ENCODE peak calls at places on chromosomes 5 and 9, in four cellular contexts. D is esophagus squamous epithelium; P is lung; K is CD4-positive, alpha-beta T cell. E is an unnamed sample.

GRCh38 chr9:6106576-6107339 is 91.3 kb upstream of the RANBP6 start:
- DNase-seq in D (no peak), P (no peak), K (no peak), E (no peak)

GRCh38 chr5:133050500-133050899 is 1.3 kb upstream of the HSPA4 start:
- DNase-seq in D (no peak), P (no peak), K (no peak), E (no peak)

GRCh38 chr5:59840200-59840601 is 53.3 kb downstream of the PDE4D start:
- DNase-seq in D (no peak), P (no peak), K (no peak), E (no peak)

GRCh38 chr5:149456597-149457392 is 77.7 kb upstream of the IL17B start:
- DNase-seq in D (no peak), P (no peak), K (no peak), E (no peak)

GRCh38 chr9:110590816-110591215 is 11.3 kb upstream of the SVEP1 start:
- DNase-seq in D (no peak), P (no peak), K (no peak), E (no peak)

GRCh38 chr9:70573308-70573707 is 158.9 kb upstream of the KLF9 start:
- DNase-seq in D (no peak), P (no peak), K (no peak), E (no peak)

GRCh38 chr5:377326-377981 is 55.9 kb downstream of the AHRR start:
- DNase-seq in D (no peak), P (no peak), K (no peak), E (no peak)

GRCh38 chr5:89769975-89770374 is 639.6 kb downstream of the CETN3 start:
- DNase-seq in D (no peak), P (no peak), K (no peak), E (no peak)

GRCh38 chr5:44046581-44047327 is 342.5 kb downstream of the FGF10 start:
- DNase-seq in D (no peak), P (no peak), K (no peak), E (no peak)

GRCh38 chr9:124858330-124859046 is 3.3 kb downstream of the RPL35 start:
- DNase-seq in D (no peak), P (no peak), K (no peak), E (no peak)

GRCh38 chr9:124859803-124860581 is 1.8 kb downstream of the RPL35 start:
- DNase-seq in D (no peak), P (no peak), K (no peak), E (no peak)

GRCh38 chr9:124860582-124861341 is 995 bp downstream of the RPL35 start:
- DNase-seq in D (no peak), P (no peak), K (no peak), E (no peak)

GRCh38 chr9:124861342-124862229 is at the start of the genes ARPC5L and RPL35:
- DNase-seq in D (peak; percentile 82), P (peak; percentile 95), K (peak; percentile 92), E (peak; percentile 89)

GRCh38 chr9:124863371-124863831 is 1.5 kb downstream of the ARPC5L start:
- DNase-seq in D (no peak), P (peak; percentile 61), K (no peak), E (no peak)
- H3K27ac ChIP-seq in D (peak overlapping the region; percentile 93), P (peak overlapping the region; percentile 80), K (no peak overlapping the region), E (no peak overlapping the region)

GRCh38 chr5:95644351-95645042 is 2.1 kb upstream of the RFESD start:
- DNase-seq in D (no peak), P (peak; percentile 54), K (peak; percentile 12), E (no peak)
- H3K27ac ChIP-seq in D (no peak overlapping the region), P (no peak overlapping the region), K (no peak overlapping the region), E (no peak overlapping the region)

GRCh38 chr9:105006514-105006913 is 78.6 kb upstream of the ABCA1 start:
- DNase-seq in D (no peak), P (no peak), K (no peak), E (no peak)

GRCh38 chr9:105004466-105005090 is 76.6 kb upstream of the ABCA1 start:
- DNase-seq in D (no peak), P (no peak), K (no peak), E (no peak)

DNA sequence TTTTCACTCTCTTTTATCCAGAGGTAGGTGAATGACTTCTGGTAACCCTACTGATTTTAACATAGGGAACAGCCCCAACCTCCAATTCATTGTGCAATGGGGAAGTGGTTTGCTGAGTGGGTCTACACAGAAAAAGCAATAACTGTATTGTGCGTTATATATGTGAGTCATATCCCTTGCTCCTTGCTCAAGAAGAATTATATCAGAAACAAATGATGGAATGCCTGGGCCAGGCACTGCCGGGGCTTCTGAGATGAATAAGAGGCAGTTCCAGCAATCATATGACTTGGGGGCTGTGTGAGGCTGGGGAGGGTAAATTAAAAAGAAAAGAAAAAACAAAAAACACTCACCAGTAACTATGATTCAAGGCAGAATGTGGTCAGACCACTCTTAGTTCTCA is 79.2 kb upstream of the ABCA1 start:
- DNase-seq in D (no peak), P (peak; percentile 36), K (no peak), E (no peak)
- H3K27ac ChIP-seq in D (no peak overlapping the region), P (no peak overlapping the region), K (no peak overlapping the region), E (peak overlapping the region; percentile 33)

DNA sequence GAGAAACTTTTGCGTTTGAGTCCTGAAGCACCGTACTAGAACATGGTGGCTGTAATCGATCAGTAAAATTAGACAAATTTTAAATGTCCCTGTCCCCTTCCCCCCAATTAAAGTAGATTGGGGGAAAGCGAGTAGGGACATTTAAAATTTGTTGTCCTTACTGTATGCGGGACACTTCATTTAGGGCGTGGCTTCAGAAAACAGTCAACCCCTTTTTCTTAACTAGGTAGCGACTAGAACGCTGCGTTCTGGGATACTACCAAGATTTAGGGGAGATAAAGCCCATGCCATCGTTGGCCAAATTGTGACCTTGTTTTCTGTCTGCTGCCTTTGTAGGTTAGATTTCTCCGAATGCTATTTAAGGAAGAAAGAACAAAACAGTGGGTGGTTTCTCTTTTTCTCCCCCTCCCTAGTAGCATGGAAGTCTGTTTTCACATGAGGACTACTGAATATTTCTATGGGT is 1.2 kb downstream of the CKS2 start:
- DNase-seq in D (no peak), P (no peak), K (no peak), E (no peak)
- H3K27ac ChIP-seq in D (peak overlapping the region; percentile 95), P (no peak overlapping the region), K (no peak overlapping the region), E (no peak overlapping the region)

GRCh38 chr5:139745800-139746690 is 49.6 kb upstream of the PSD2 start:
- DNase-seq in D (no peak), P (peak; percentile 49), K (no peak), E (peak; percentile 56)
- H3K27ac ChIP-seq in D (peak overlapping the region; percentile 30), P (no peak overlapping the region), K (no peak overlapping the region), E (peak overlapping the region; percentile 63)

GRCh38 chr9:109499061-109499630 is 1.0 kb upstream of the PTPN3 start:
- DNase-seq in D (no peak), P (no peak), K (no peak), E (no peak)
- H3K27ac ChIP-seq in D (peak overlapping the region; percentile 76), P (peak overlapping the region; percentile 49), K (no peak overlapping the region), E (no peak overlapping the region)

GRCh38 chr5:55232194-55232984 is 1.0 kb downstream of the CCNO start:
- DNase-seq in D (no peak), P (no peak), K (no peak), E (peak; percentile 36)

GRCh38 chr5:55232985-55233928 is at the start of gene CCNO:
- DNase-seq in D (no peak), P (peak; percentile 61), K (no peak), E (no peak)

GRCh38 chr5:55236800-55237199 is 3.4 kb upstream of the CCNO start:
- DNase-seq in D (no peak), P (peak; percentile 0), K (no peak), E (no peak)

GRCh38 chr5:55231476-55232193 is 1.8 kb downstream of the CCNO start:
- DNase-seq in D (no peak), P (no peak), K (no peak), E (peak; percentile 26)

DNA sequence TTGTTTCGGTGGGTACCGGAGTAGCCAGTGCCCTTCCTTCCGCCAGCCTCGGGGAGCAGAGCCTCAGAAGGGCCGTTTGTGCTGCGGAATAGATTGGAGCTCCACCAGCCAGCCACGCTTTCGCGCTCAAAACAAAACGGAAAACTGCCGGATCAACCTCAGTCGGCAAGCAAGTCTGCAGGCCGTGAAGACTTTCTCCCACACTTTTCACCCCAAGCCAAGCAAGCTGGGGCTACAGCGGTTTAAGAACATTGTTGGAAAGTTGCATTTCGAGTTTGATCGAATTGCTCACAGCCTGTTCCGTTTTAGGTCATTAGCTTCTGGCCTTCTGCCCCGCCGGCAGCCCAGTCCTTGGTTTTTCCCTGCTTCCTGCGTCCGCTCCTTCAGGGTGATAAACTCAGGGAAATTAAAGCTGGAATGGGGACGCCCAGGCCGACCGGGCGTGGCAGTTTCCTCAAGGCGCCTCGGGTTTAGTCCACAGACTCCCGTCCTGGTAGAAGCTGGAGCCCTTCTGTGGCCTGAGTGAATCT is 828 bp upstream of the CCNO start:
- DNase-seq in D (no peak), P (no peak), K (no peak), E (no peak)
- H3K27ac ChIP-seq in D (no peak overlapping the region), P (no peak overlapping the region), K (no peak overlapping the region), E (no peak overlapping the region)

DNA sequence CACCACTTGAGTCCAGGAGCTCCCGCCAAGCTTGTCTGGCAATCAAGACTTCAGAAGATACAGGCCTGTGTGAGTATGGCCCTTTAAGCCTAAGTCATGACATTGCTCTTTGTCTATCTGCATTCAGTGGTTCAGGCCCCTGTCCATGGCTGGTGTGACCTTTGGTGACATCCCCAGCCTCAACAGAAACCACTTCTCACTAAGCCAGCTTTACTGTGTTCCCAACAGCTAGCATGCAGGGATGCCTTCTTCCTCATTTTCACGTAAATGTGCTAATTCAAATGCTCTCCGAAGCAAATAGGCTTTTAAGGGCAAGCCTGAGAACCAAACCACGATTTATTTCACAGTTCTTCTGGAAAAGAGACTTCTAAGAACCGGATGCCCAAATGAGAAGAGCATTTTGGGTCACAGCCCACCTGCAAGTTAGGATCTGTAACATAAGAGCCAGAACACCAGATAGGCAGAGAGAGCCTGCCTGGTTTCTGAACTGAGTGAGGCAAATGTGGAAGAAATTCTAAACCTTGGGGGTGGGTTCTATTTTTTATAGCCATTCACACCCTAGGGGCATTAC is 14.9 kb downstream of the CD180 start:
- DNase-seq in D (no peak), P (no peak), K (no peak), E (no peak)
- H3K27ac ChIP-seq in D (no peak overlapping the region), P (no peak overlapping the region), K (no peak overlapping the region), E (no peak overlapping the region)